ENCODE peak calls at places on chromosomes 3 and 15, in eight cellular contexts. D is HFF-Myc, E is mucosa of descending colon, T is left lung, L is kidney epithelial cell, O is choroid plexus epithelial cell, R is tibial artery, W is OCI-LY7. J is an unnamed sample.

GRCh38 chr15:31340591-31340990 is 14.0 kb downstream of the KLF13 start:
- DNase-seq in W (no peak), T (no peak), O (no peak), D (no peak), E (no peak), R (no peak), L (no peak), J (no peak)

GRCh38 chr15:72554471-72555425 is 80.6 kb downstream of the ARIH1 start:
- DNase-seq in E (no peak), T (no peak), W (no peak), L (no peak), O (peak; percentile 86), D (no peak), R (no peak), J (no peak)

GRCh38 chr3:72447059-72447946 is 400.9 kb downstream of the SHQ1 start:
- DNase-seq in L (peak; percentile 41), D (peak; percentile 32), R (peak; percentile 86), O (peak; percentile 91), T (peak; percentile 97), W (peak; percentile 92), E (peak; percentile 97), J (peak; percentile 28)

GRCh38 chr15:31131853-31132375 is 30.4 kb upstream of the TRPM1 start:
- DNase-seq in D (no peak), T (no peak), L (no peak), W (no peak), O (no peak), E (no peak), R (no peak), J (no peak)

GRCh38 chr3:178420033-178420432 is 116.2 kb upstream of the KCNMB2 start:
- DNase-seq in O (no peak), R (no peak), D (no peak), T (no peak), E (no peak), W (no peak), L (no peak), J (no peak)

GRCh38 chr15:42130246-42130986 is 26.0 kb downstream of the PLA2G4F start:
- DNase-seq in O (no peak), W (no peak), L (no peak), T (no peak), R (no peak), D (no peak), E (no peak), J (no peak)

GRCh38 chr3:12371525-12372140 is 82.8 kb downstream of the PPARG start:
- DNase-seq in R (no peak), L (no peak), T (no peak), W (no peak), O (peak; percentile 57), E (no peak), D (peak; percentile 41), J (peak; percentile 48)

GRCh38 chr3:173825731-173826130 is 428.2 kb downstream of the NLGN1 start:
- DNase-seq in W (no peak), T (no peak), D (no peak), E (no peak), O (no peak), R (no peak), L (no peak), J (no peak)

GRCh38 chr3:144866504-144866903 is 894.9 kb downstream of the DIPK2A start:
- DNase-seq in D (no peak), T (no peak), W (no peak), E (no peak), R (no peak), L (no peak), O (peak; percentile 15), J (peak; percentile 29)

GRCh38 chr3:162774613-162775100 is 1278.0 kb downstream of the OTOL1 start:
- DNase-seq in R (no peak), W (no peak), E (no peak), O (no peak), D (no peak), L (no peak), T (no peak), J (no peak)

GRCh38 chr15:37106490-37107001 is 6.2 kb upstream of the MEIS2 start:
- DNase-seq in R (no peak), E (no peak), T (no peak), O (peak; percentile 68), W (peak; percentile 62), D (no peak), L (no peak), J (no peak)

GRCh38 chr3:44729384-44729910 is at the start of gene ZNF501:
- DNase-seq in O (peak; percentile 93), D (peak; percentile 47), R (peak; percentile 95), T (peak; percentile 98), W (peak; percentile 78), L (peak; percentile 58), E (peak; percentile 96), J (peak; percentile 26)

GRCh38 chr15:91150492-91151160 is 50.6 kb downstream of the SV2B start:
- DNase-seq in O (no peak), E (no peak), D (no peak), R (no peak), W (no peak), L (no peak), T (no peak), J (no peak)

GRCh38 chr3:135034291-135034768 is 239.3 kb downstream of the EPHB1 start:
- DNase-seq in E (no peak), R (no peak), W (no peak), T (no peak), L (peak; percentile 19), O (no peak), D (no peak), J (no peak)

DNA sequence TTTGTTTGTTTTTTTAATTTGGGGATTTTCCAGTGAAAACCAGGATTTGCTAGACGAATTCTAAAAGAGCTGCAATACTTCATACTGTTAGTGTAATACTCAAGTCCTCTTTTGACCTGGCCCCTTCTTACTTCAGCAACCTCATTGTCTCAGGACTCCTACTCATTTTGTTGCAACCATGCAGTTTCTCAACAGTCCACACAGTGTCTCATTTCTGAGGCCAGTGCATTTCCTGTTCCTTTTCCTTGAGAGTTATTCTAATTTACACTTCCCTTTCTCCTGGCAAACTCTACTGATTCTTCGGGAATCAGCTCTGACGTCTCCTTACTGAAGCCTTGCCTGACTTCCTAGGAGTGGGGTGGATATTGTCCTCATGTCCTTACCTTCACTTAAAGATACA is 35.6 kb downstream of the NSUN3 start:
- DNase-seq in R (no peak), D (no peak), W (no peak), T (no peak), E (no peak), L (peak; percentile 4), O (peak; percentile 77), J (no peak)
- TF ChIP-seq CTCF in R (no peak), D (no peak), W (no peak), T (no peak), E (no peak), L (no peak), O (peak; percentile 32), J (no peak)

DNA sequence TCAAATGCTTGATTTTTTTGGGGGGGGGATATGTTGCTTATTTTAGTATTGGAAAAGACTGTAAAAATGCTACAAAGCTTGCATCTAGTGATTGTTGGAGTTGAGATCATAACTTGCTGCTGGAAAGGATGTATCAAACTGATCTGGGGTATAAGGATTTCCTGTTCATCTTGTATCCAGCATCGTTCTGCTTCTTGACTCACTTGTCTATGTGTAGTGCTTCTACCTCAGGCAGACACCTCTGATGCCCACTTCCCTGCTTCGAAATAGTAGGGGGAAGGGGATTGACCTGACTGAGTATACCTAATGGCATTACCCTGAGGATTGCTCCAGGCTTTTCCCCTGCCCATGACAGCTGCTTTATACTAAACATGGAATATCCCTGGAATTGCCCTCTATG is 42.7 kb downstream of the STT3B start:
- DNase-seq in L (no peak), R (no peak), D (no peak), T (no peak), W (peak; percentile 15), O (no peak), E (no peak), J (no peak)
- H3K4me3 ChIP-seq in L (no peak overlapping the region), R (no peak overlapping the region), D (no peak overlapping the region), T (no peak overlapping the region), W (no peak overlapping the region), O (no peak overlapping the region), E (no peak overlapping the region), J (no peak overlapping the region)

GRCh38 chr3:94345101-94345500 is 282.2 kb downstream of the NSUN3 start:
- DNase-seq in T (no peak), L (no peak), R (no peak), D (no peak), O (no peak), E (no peak), W (no peak), J (no peak)
- TF ChIP-seq CTCF in T (no peak), L (no peak), R (no peak), D (no peak), O (no peak), E (no peak), W (no peak), J (no peak)

DNA sequence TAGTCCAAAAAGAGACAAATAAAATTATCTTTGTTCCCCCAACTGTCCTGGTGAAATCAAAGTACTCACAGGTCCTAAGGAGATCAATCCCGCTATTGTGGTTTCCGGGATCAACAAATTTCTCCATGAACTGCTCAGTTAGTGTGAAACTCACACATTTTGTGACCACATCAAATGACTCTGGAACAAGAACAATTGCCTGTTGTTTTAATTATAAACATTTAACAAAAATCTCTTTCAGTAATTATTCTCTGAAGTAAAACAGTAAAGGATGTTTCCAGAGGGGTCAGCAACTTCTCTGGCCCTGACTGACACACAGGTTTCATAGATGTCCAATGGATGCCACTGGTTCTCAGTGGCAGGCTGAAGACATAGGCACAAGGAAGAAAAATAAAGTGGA is 3.9 kb downstream of the CLDND1 start:
- DNase-seq in O (no peak), W (no peak), L (no peak), T (no peak), D (no peak), E (no peak), R (no peak), J (no peak)
- H3K4me3 ChIP-seq in O (no peak overlapping the region), W (no peak overlapping the region), L (no peak overlapping the region), T (no peak overlapping the region), D (no peak overlapping the region), E (no peak overlapping the region), R (no peak overlapping the region), J (no peak overlapping the region)

DNA sequence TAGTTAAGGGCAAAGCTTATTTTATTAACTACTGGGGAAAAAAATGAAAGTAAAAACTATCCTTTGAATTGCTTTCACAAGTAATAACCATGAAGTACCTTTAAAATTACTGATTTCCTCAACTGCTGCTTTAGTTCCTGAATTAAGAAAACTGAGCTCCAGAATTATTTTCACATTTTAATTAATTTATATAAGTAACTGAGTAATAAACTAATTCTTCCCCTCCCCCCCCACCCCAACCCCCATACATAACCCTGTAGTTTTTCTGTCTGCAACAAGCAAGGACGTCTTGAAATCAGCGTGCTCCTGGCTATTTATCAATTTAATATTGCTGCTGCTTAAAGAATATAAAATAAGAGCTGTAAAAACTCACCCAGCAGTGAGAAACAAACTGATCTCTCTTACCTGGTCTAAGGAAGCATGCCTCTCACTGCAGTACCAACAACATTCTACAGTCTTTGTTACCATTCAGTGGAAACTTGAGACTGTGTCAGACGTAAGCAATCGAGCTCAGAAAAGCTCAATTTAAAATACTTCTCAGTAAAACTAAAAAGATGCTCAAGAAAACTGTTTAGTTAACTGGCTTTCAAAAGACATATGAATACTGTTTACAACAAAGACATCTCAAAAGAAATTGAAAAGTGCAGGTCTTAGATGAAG is 121.0 kb downstream of the TFDP2 start:
- DNase-seq in E (no peak), R (no peak), W (peak; percentile 92), O (peak; percentile 92), D (peak; percentile 66), T (no peak), L (peak; percentile 65), J (no peak)
- TF ChIP-seq CTCF in E (no peak), R (no peak), W (no peak), O (no peak), D (no peak), T (no peak), L (no peak), J (no peak)